ENCODE peak calls at places on chromosome 12, in ten cellular contexts. P is OCI-LY7, S is astrocyte, V is cardiac muscle cell, M is psoas muscle, Q is colonic mucosa, U is adrenal gland, K is testis, F is fibroblast of lung, O is A549. W is an unnamed sample.

GRCh38 chr12:55850893-55851292 is 8.2 kb upstream of the MMP19 start:
- DNase-seq in P (no peak), S (peak), V (peak), M (no peak), Q (no peak), U (no peak), K (no peak), F (no peak), O (no peak), W (no peak)

GRCh38 chr12:76623929-76624328 is 64.4 kb upstream of the OSBPL8 start:
- DNase-seq in P (no peak), S (peak), V (no peak), M (no peak), Q (peak), U (no peak), K (no peak), F (peak), O (no peak), W (no peak)

GRCh38 chr12:31589582-31589895 is 1.4 kb downstream of the DENND5B start:
- DNase-seq in P (peak), S (no peak), V (peak), M (no peak), Q (no peak), U (no peak), K (no peak), F (no peak), O (no peak), W (peak)

GRCh38 chr12:58419905-58420304 is 478.5 kb downstream of the ATP23 start:
- DNase-seq in P (no peak), S (peak), V (no peak), M (no peak), Q (no peak), U (no peak), K (no peak), F (no peak), O (no peak), W (no peak)

GRCh38 chr12:98973395-98973794 is 328.3 kb downstream of the APAF1 start:
- DNase-seq in P (no peak), S (peak), V (no peak), M (no peak), Q (no peak), U (peak), K (no peak), F (peak), O (no peak), W (no peak)

GRCh38 chr12:52749827-52750226 is 27.3 kb downstream of the KRT76 start:
- DNase-seq in P (no peak), S (no peak), V (no peak), M (no peak), Q (no peak), U (no peak), K (no peak), F (no peak), O (no peak), W (no peak)

GRCh38 chr12:128940974-128941373 is 87.7 kb downstream of the GLT1D1 start:
- DNase-seq in P (no peak), S (no peak), V (no peak), M (no peak), Q (no peak), U (no peak), K (no peak), F (no peak), O (no peak), W (no peak)

GRCh38 chr12:94649349-94650142 is 811 bp downstream of the TMCC3 start:
- DNase-seq in P (no peak), S (peak), V (peak), M (peak), Q (peak), U (peak), K (peak), F (peak), O (peak), W (peak)

GRCh38 chr12:15364221-15365170 is 42.2 kb downstream of the PTPRO start:
- DNase-seq in P (no peak), S (peak), V (no peak), M (no peak), Q (no peak), U (no peak), K (no peak), F (peak), O (no peak), W (no peak)

GRCh38 chr12:117408161-117408791 is 46.9 kb upstream of the NOS1 start:
- DNase-seq in P (no peak), S (peak), V (peak), M (peak), Q (peak), U (peak), K (peak), F (no peak), O (no peak), W (no peak)

GRCh38 chr12:3869860-3870259 is 3.3 kb downstream of the PARP11 start:
- DNase-seq in P (no peak), S (no peak), V (no peak), M (no peak), Q (no peak), U (no peak), K (no peak), F (no peak), O (no peak), W (no peak)

GRCh38 chr12:1936406-1937320 is 18.2 kb upstream of the CACNA2D4 start:
- DNase-seq in P (no peak), S (peak), V (no peak), M (peak), Q (peak), U (peak), K (peak), F (peak), O (peak), W (peak)

GRCh38 chr12:65632131-65632855 is 192.0 kb upstream of the HMGA2 start:
- DNase-seq in P (no peak), S (peak), V (no peak), M (no peak), Q (no peak), U (no peak), K (no peak), F (peak), O (no peak), W (no peak)

GRCh38 chr12:47799357-47799955 is 20.2 kb downstream of the HDAC7 start:
- DNase-seq in P (no peak), S (no peak), V (no peak), M (peak), Q (no peak), U (no peak), K (no peak), F (no peak), O (no peak), W (peak)

GRCh38 chr12:48105321-48105866 is 485 bp downstream of the SENP1 start:
- DNase-seq in P (peak), S (peak), V (no peak), M (no peak), Q (no peak), U (no peak), K (no peak), F (peak), O (peak), W (no peak)

GRCh38 chr12:22271036-22271435 is 63.5 kb downstream of the ST8SIA1 start:
- DNase-seq in P (no peak), S (peak), V (no peak), M (no peak), Q (no peak), U (no peak), K (no peak), F (peak), O (no peak), W (no peak)

GRCh38 chr12:56599797-56600196 is 30.3 kb downstream of the BAZ2A start:
- DNase-seq in P (no peak), S (no peak), V (no peak), M (no peak), Q (no peak), U (no peak), K (no peak), F (no peak), O (no peak), W (no peak)

GRCh38 chr12:118330421-118331018 is 42.2 kb downstream of the TAOK3 start:
- DNase-seq in P (peak), S (peak), V (no peak), M (no peak), Q (no peak), U (no peak), K (no peak), F (peak), O (no peak), W (no peak)

GRCh38 chr12:26011099-26011498 is 52.6 kb downstream of the RASSF8 start:
- DNase-seq in P (no peak), S (peak), V (no peak), M (no peak), Q (no peak), U (no peak), K (no peak), F (peak), O (no peak), W (no peak)

GRCh38 chr12:116466536-116466935 is 92.6 kb upstream of the MAP1LC3B2 start:
- DNase-seq in P (no peak), S (peak), V (no peak), M (no peak), Q (no peak), U (no peak), K (no peak), F (peak), O (no peak), W (no peak)

GRCh38 chr12:111488271-111488670 is 82.5 kb downstream of the SH2B3 start:
- DNase-seq in P (no peak), S (no peak), V (no peak), M (peak), Q (no peak), U (no peak), K (peak), F (peak), O (no peak), W (no peak)

GRCh38 chr12:116803018-116803736 is 65.1 kb downstream of the RNFT2 start:
- DNase-seq in P (peak), S (no peak), V (no peak), M (no peak), Q (no peak), U (no peak), K (no peak), F (no peak), O (no peak), W (no peak)

GRCh38 chr12:55670213-55670730 is 33.6 kb downstream of the OR10P1 start:
- DNase-seq in P (no peak), S (no peak), V (no peak), M (peak), Q (peak), U (no peak), K (peak), F (no peak), O (no peak), W (no peak)

GRCh38 chr12:90543393-90543792 is 411.6 kb downstream of the CCER1 start:
- DNase-seq in P (no peak), S (peak), V (no peak), M (no peak), Q (no peak), U (no peak), K (no peak), F (peak), O (no peak), W (no peak)

GRCh38 chr12:60174476-60174875 is 578.6 kb downstream of the SLC16A7 start:
- DNase-seq in P (no peak), S (peak), V (no peak), M (no peak), Q (no peak), U (no peak), K (no peak), F (peak), O (no peak), W (no peak)

GRCh38 chr12:101924647-101925046 is 47.3 kb downstream of the DRAM1 start:
- DNase-seq in P (no peak), S (no peak), V (no peak), M (no peak), Q (no peak), U (no peak), K (peak), F (no peak), O (peak), W (no peak)

GRCh38 chr12:64171715-64172114 is 50.4 kb downstream of the KICS2 start:
- DNase-seq in P (no peak), S (peak), V (no peak), M (no peak), Q (no peak), U (peak), K (no peak), F (peak), O (peak), W (no peak)

GRCh38 chr12:82625523-82625922 is 61.2 kb upstream of the TMTC2 start:
- DNase-seq in P (no peak), S (no peak), V (no peak), M (no peak), Q (no peak), U (no peak), K (no peak), F (no peak), O (no peak), W (peak)

GRCh38 chr12:84508325-84508861 is 404.2 kb downstream of the SLC6A15 start:
- DNase-seq in P (no peak), S (peak), V (no peak), M (no peak), Q (peak), U (peak), K (no peak), F (peak), O (peak), W (no peak)

GRCh38 chr12:55713721-55714120 is 2.1 kb upstream of the BLOC1S1 start:
- DNase-seq in P (no peak), S (peak), V (no peak), M (peak), Q (no peak), U (no peak), K (no peak), F (peak), O (peak), W (no peak)

GRCh38 chr12:48307269-48307668 is 43.5 kb downstream of the ZNF641 start:
- DNase-seq in P (no peak), S (no peak), V (no peak), M (no peak), Q (no peak), U (no peak), K (peak), F (no peak), O (no peak), W (no peak)

GRCh38 chr12:105601158-105601557 is 270.7 kb downstream of the C12orf75 start:
- DNase-seq in P (no peak), S (peak), V (no peak), M (no peak), Q (no peak), U (no peak), K (no peak), F (peak), O (no peak), W (no peak)

GRCh38 chr12:93581370-93581769 is 8.9 kb downstream of the SOCS2 start:
- DNase-seq in P (no peak), S (no peak), V (no peak), M (no peak), Q (no peak), U (no peak), K (no peak), F (no peak), O (no peak), W (no peak)
- H3K27ac ChIP-seq in P (no peak), S (no peak), V (no peak), M (no peak), Q (no peak), U (no peak), K (no peak), F (no peak), O (no peak), W (no peak)

GRCh38 chr12:85835810-85836715 is at the start of gene RASSF9:
- DNase-seq in P (no peak), S (peak), V (no peak), M (peak), Q (peak), U (peak), K (peak), F (peak), O (no peak), W (no peak)
- H3K4me3 ChIP-seq in P (no peak), S (peak), V (peak), M (peak), Q (peak), U (no peak), K (peak), F (peak), O (peak), W (peak)

DNA sequence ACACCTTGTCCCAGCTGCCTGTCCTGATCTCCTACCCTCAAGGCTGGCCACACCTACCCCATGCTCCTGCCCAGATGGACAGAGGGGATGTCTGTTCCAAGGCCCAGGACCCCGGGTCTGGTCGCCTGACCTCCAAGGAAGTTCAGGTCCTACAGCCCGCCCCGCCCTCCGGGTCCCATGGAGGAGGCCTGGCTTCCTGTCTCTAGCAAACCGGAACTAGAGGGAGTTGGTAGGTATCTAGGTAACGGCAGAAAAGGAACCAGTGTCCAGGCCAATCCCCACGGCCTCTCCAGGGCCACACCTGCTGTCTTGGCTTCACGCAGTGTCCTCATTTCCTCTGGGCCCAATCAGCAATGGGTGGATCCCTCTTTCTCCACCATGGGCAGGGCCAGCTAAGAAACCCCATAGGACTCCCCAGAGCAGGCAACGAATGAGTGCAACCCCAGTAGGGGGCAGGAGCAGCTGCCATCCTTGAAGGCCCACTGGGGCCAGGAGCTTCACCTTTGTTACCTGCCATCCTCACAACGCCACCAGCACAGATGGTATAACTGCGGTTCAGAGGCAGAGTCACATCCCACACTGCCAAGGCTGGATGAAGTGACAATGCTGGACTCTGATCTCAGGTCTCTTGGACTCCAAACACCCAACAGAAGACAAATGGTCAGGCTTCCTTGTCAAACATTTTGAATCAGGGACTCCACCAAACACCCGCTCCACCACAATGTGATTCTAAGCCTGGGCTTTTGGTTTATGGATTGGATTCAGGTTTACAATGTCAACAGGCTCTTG is 25.1 kb upstream of the RPLP0 start:
- DNase-seq in P (peak), S (no peak), V (no peak), M (no peak), Q (peak), U (no peak), K (no peak), F (no peak), O (no peak), W (no peak)
- TF ChIP-seq CTCF in P (peak), S (no peak), V (no peak), M (no peak), Q (peak), U (no peak), K (no peak), F (no peak), O (no peak), W (no peak)

DNA sequence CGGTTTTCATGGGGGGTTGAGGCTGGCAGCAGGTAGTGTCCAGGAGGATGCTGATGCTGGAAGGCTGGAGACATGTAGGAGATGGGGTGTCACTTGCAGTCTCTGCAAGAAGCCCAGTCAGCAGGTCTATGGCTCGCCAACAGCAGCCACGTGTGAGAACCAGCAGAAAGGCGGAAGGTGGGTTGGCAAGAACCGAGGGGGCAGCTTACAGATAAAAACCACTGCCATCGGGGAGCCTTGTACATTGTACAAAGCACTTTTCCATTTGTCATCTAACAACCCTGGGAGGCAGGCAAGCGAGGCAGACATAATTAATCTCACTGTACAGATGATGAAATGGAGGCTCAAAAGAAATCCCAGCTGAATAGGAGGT is 167.2 kb downstream of the KCNA5 start:
- DNase-seq in P (no peak), S (no peak), V (no peak), M (no peak), Q (no peak), U (no peak), K (no peak), F (no peak), O (no peak), W (no peak)
- H3K27ac ChIP-seq in P (no peak), S (no peak), V (no peak), M (no peak), Q (no peak), U (no peak), K (no peak), F (no peak), O (no peak), W (no peak)

GRCh38 chr12:50248883-50249282 is 34.4 kb downstream of the LIMA1 start:
- DNase-seq in P (no peak), S (no peak), V (no peak), M (no peak), Q (no peak), U (no peak), K (no peak), F (no peak), O (no peak), W (no peak)
- H3K4me3 ChIP-seq in P (no peak), S (no peak), V (no peak), M (no peak), Q (no peak), U (no peak), K (no peak), F (no peak), O (no peak), W (no peak)

DNA sequence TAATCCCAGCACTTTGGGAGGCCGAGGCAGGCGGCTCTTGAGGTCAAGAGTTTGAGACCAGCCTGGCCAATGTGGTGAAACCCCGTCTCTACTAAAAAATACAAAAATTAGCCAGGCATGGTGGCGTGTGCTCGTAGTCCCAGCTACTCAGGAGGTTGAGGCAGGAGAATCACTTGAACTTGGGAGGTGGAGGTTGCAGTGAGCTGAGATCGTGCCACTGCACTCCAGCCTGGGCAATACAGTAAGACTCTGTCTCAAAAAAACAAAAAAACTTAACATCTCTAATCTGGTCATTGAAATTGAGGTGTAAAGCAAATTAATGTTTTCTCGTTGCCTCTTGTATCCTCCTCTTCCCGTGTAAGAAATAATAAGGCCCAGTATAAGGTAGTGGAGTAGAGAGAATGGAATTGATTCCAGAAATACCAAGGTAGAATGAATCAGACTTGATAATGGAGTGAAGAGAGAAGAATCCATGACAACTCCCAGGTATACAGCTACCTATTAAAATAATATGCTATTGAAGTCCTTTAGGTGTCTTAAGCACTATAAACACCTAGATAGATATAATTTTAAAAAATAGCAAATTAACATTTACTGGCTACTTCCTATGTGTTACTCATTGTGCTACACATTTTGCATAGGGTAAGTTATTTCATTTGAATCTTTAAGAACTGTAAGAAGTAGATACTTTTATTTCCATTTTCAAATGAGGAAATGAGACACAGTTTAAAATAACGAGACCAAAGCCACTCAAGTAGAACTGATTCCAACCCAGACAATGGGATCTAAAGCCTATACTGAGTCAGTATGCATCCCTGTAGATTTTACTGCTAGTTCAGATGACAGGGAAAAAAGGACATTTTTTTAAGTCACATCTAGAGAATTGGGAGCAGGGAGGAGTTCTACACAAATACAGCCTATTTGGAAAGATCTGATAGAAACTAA is 23.2 kb downstream of the RAP1B start:
- DNase-seq in P (peak), S (no peak), V (no peak), M (no peak), Q (no peak), U (no peak), K (no peak), F (no peak), O (no peak), W (no peak)
- TF ChIP-seq CTCF in P (no peak), S (no peak), V (no peak), M (no peak), Q (no peak), U (no peak), K (no peak), F (no peak), O (no peak), W (no peak)

DNA sequence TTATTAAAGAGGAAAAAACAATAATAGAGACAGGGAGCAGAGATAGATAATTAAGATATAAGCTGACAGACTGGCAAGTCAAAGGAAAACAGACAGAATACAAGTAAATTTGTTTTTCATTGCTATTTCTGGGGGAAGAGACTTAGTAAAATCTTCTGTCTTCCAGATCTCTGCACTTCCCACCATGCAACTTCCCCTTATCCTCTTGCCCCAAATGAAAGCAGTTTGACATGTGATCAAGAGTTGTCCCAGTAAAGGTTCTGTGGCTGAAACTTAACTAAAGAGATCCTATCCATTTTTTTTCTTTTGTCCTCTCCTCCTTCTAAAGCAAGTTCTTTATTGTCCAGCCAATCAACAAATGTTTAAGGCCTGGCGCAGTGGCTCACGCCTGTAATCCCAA is 1.5 kb upstream of the MLF2 start:
- DNase-seq in P (no peak), S (no peak), V (no peak), M (no peak), Q (no peak), U (no peak), K (no peak), F (no peak), O (no peak), W (no peak)
- H3K27ac ChIP-seq in P (no peak), S (no peak), V (peak), M (peak), Q (peak), U (peak), K (peak), F (no peak), O (peak), W (peak)